ENCODE peak calls at places on chromosomes 1 and 21, in six cellular contexts. One of them, this sample, is unnamed.

GRCh38 chr1:169753549-169753948 is 19.7 kb upstream of the SELE start:
- DNase-seq in right cardiac atrium: no peak
- DNase-seq in left ventricle myocardium inferior: no peak
- DNase-seq in right lobe of liver: no peak
- DNase-seq in heart left ventricle: no peak
- DNase-seq in upper lobe of left lung: no peak
- DNase-seq in this sample: no peak

GRCh38 chr1:227891223-227891954 is 56.3 kb downstream of the WNT9A start:
- DNase-seq in upper lobe of left lung: peak
- DNase-seq in left ventricle myocardium inferior: no peak
- DNase-seq in right lobe of liver: peak
- DNase-seq in right cardiac atrium: no peak
- DNase-seq in heart left ventricle: no peak
- DNase-seq in this sample: peak

GRCh38 chr1:243563732-243564131 is 286.3 kb downstream of the AKT3 start:
- DNase-seq in upper lobe of left lung: no peak
- DNase-seq in left ventricle myocardium inferior: no peak
- DNase-seq in heart left ventricle: no peak
- DNase-seq in right cardiac atrium: no peak
- DNase-seq in right lobe of liver: no peak
- DNase-seq in this sample: no peak

GRCh38 chr1:208919371-208919770 is 664.1 kb upstream of the CAMK1G start:
- DNase-seq in right cardiac atrium: no peak
- DNase-seq in left ventricle myocardium inferior: no peak
- DNase-seq in heart left ventricle: no peak
- DNase-seq in right lobe of liver: no peak
- DNase-seq in upper lobe of left lung: no peak
- DNase-seq in this sample: no peak

GRCh38 chr21:28294046-28294445 is 698.6 kb downstream of the LTN1 start:
- DNase-seq in right cardiac atrium: no peak
- DNase-seq in heart left ventricle: no peak
- DNase-seq in right lobe of liver: no peak
- DNase-seq in left ventricle myocardium inferior: no peak
- DNase-seq in upper lobe of left lung: no peak
- DNase-seq in this sample: no peak

GRCh38 chr1:92795166-92795565 is 10.3 kb upstream of the EVI5 start:
- DNase-seq in right cardiac atrium: no peak
- DNase-seq in left ventricle myocardium inferior: no peak
- DNase-seq in heart left ventricle: no peak
- DNase-seq in upper lobe of left lung: no peak
- DNase-seq in right lobe of liver: no peak
- DNase-seq in this sample: no peak

GRCh38 chr1:27430903-27431653 is 38.7 kb downstream of the GPR3 start:
- DNase-seq in left ventricle myocardium inferior: no peak
- DNase-seq in right cardiac atrium: no peak
- DNase-seq in right lobe of liver: no peak
- DNase-seq in heart left ventricle: peak
- DNase-seq in upper lobe of left lung: no peak
- DNase-seq in this sample: no peak

GRCh38 chr1:156160744-156161181 is 7.4 kb downstream of the SEMA4A start:
- DNase-seq in heart left ventricle: peak
- DNase-seq in left ventricle myocardium inferior: peak
- DNase-seq in right lobe of liver: peak
- DNase-seq in right cardiac atrium: peak
- DNase-seq in upper lobe of left lung: peak
- DNase-seq in this sample: peak

GRCh38 chr1:180027949-180028445 is 73.4 kb downstream of the CEP350 start:
- DNase-seq in right cardiac atrium: no peak
- DNase-seq in heart left ventricle: no peak
- DNase-seq in right lobe of liver: no peak
- DNase-seq in upper lobe of left lung: no peak
- DNase-seq in left ventricle myocardium inferior: no peak
- DNase-seq in this sample: no peak

GRCh38 chr21:16426936-16427335 is 697.2 kb downstream of the USP25 start:
- DNase-seq in right cardiac atrium: no peak
- DNase-seq in left ventricle myocardium inferior: no peak
- DNase-seq in right lobe of liver: no peak
- DNase-seq in heart left ventricle: no peak
- DNase-seq in upper lobe of left lung: no peak
- DNase-seq in this sample: no peak

GRCh38 chr1:240000634-240001033 is 91.0 kb upstream of the FMN2 start:
- DNase-seq in right cardiac atrium: no peak
- DNase-seq in left ventricle myocardium inferior: no peak
- DNase-seq in upper lobe of left lung: no peak
- DNase-seq in right lobe of liver: no peak
- DNase-seq in heart left ventricle: no peak
- DNase-seq in this sample: no peak

GRCh38 chr1:109392037-109392787 is 5.5 kb downstream of the SORT1 start:
- DNase-seq in left ventricle myocardium inferior: peak
- DNase-seq in upper lobe of left lung: no peak
- DNase-seq in right lobe of liver: no peak
- DNase-seq in right cardiac atrium: peak
- DNase-seq in heart left ventricle: peak
- DNase-seq in this sample: peak

GRCh38 chr1:113742515-113742914 is 16.8 kb downstream of the PHTF1 start:
- DNase-seq in right cardiac atrium: no peak
- DNase-seq in heart left ventricle: no peak
- DNase-seq in left ventricle myocardium inferior: no peak
- DNase-seq in upper lobe of left lung: no peak
- DNase-seq in right lobe of liver: no peak
- DNase-seq in this sample: no peak

GRCh38 chr1:97136971-97137370 is 415.4 kb downstream of the PTBP2 start:
- DNase-seq in upper lobe of left lung: no peak
- DNase-seq in right lobe of liver: no peak
- DNase-seq in heart left ventricle: no peak
- DNase-seq in left ventricle myocardium inferior: no peak
- DNase-seq in right cardiac atrium: no peak
- DNase-seq in this sample: no peak

GRCh38 chr1:24704411-24705259 is 40.6 kb upstream of the CLIC4 start:
- DNase-seq in left ventricle myocardium inferior: no peak
- DNase-seq in right lobe of liver: no peak
- DNase-seq in upper lobe of left lung: no peak
- DNase-seq in heart left ventricle: peak
- DNase-seq in right cardiac atrium: no peak
- DNase-seq in this sample: no peak

GRCh38 chr1:206753141-206753540 is 17.4 kb upstream of the IL19 start:
- DNase-seq in left ventricle myocardium inferior: no peak
- DNase-seq in right lobe of liver: no peak
- DNase-seq in heart left ventricle: no peak
- DNase-seq in right cardiac atrium: no peak
- DNase-seq in upper lobe of left lung: no peak
- DNase-seq in this sample: no peak

GRCh38 chr1:202688401-202688800 is 21.9 kb downstream of the SYT2 start:
- DNase-seq in upper lobe of left lung: no peak
- DNase-seq in right cardiac atrium: no peak
- DNase-seq in right lobe of liver: no peak
- DNase-seq in heart left ventricle: no peak
- DNase-seq in left ventricle myocardium inferior: no peak
- DNase-seq in this sample: no peak

GRCh38 chr1:102045752-102046151 is 49.0 kb upstream of the OLFM3 start:
- DNase-seq in left ventricle myocardium inferior: no peak
- DNase-seq in heart left ventricle: no peak
- DNase-seq in upper lobe of left lung: no peak
- DNase-seq in right cardiac atrium: no peak
- DNase-seq in right lobe of liver: no peak
- DNase-seq in this sample: peak

GRCh38 chr1:66824771-66825170 is 23.7 kb upstream of the INSL5 start:
- DNase-seq in right cardiac atrium: no peak
- DNase-seq in left ventricle myocardium inferior: no peak
- DNase-seq in heart left ventricle: no peak
- DNase-seq in upper lobe of left lung: no peak
- DNase-seq in right lobe of liver: no peak
- DNase-seq in this sample: no peak

GRCh38 chr1:248828845-248829244 is 3.1 kb upstream of the SH3BP5L start:
- DNase-seq in heart left ventricle: no peak
- DNase-seq in upper lobe of left lung: no peak
- DNase-seq in right lobe of liver: no peak
- DNase-seq in left ventricle myocardium inferior: no peak
- DNase-seq in right cardiac atrium: no peak
- DNase-seq in this sample: no peak

GRCh38 chr1:179876289-179876715 is 1.3 kb downstream of the TOR1AIP2 start:
- DNase-seq in right lobe of liver: no peak
- DNase-seq in heart left ventricle: no peak
- DNase-seq in upper lobe of left lung: no peak
- DNase-seq in left ventricle myocardium inferior: no peak
- DNase-seq in right cardiac atrium: no peak
- DNase-seq in this sample: no peak

GRCh38 chr1:206435450-206435849 is 34.8 kb upstream of the IKBKE start:
- DNase-seq in right cardiac atrium: no peak
- DNase-seq in heart left ventricle: no peak
- DNase-seq in left ventricle myocardium inferior: no peak
- DNase-seq in upper lobe of left lung: no peak
- DNase-seq in right lobe of liver: no peak
- DNase-seq in this sample: no peak

GRCh38 chr1:93702102-93702827 is 20.6 kb upstream of the BCAR3 start:
- DNase-seq in left ventricle myocardium inferior: peak
- DNase-seq in upper lobe of left lung: no peak
- DNase-seq in right cardiac atrium: peak
- DNase-seq in heart left ventricle: peak
- DNase-seq in right lobe of liver: no peak
- DNase-seq in this sample: no peak

GRCh38 chr1:41467673-41468072 is 16.8 kb downstream of the EDN2 start:
- DNase-seq in right lobe of liver: no peak
- DNase-seq in right cardiac atrium: no peak
- DNase-seq in upper lobe of left lung: no peak
- DNase-seq in left ventricle myocardium inferior: no peak
- DNase-seq in heart left ventricle: no peak
- DNase-seq in this sample: no peak

GRCh38 chr1:45922374-45922773 is 119.0 kb downstream of the MAST2 start:
- DNase-seq in right cardiac atrium: peak
- DNase-seq in upper lobe of left lung: peak
- DNase-seq in right lobe of liver: no peak
- DNase-seq in left ventricle myocardium inferior: peak
- DNase-seq in heart left ventricle: peak
- DNase-seq in this sample: no peak

GRCh38 chr1:45922813-45923212 is 119.4 kb downstream of the MAST2 start:
- DNase-seq in left ventricle myocardium inferior: no peak
- DNase-seq in upper lobe of left lung: peak
- DNase-seq in heart left ventricle: no peak
- DNase-seq in right lobe of liver: no peak
- DNase-seq in right cardiac atrium: no peak
- DNase-seq in this sample: no peak

GRCh38 chr1:45924736-45925135 is 121.3 kb downstream of the MAST2 start:
- DNase-seq in left ventricle myocardium inferior: no peak
- DNase-seq in right cardiac atrium: no peak
- DNase-seq in upper lobe of left lung: no peak
- DNase-seq in right lobe of liver: no peak
- DNase-seq in heart left ventricle: no peak
- DNase-seq in this sample: no peak

GRCh38 chr1:45925728-45926287 is 122.4 kb downstream of the MAST2 start:
- DNase-seq in heart left ventricle: no peak
- DNase-seq in left ventricle myocardium inferior: no peak
- DNase-seq in right lobe of liver: no peak
- DNase-seq in upper lobe of left lung: no peak
- DNase-seq in right cardiac atrium: no peak
- DNase-seq in this sample: no peak

GRCh38 chr1:45923343-45923742 is 119.9 kb downstream of the MAST2 start:
- DNase-seq in upper lobe of left lung: no peak
- DNase-seq in heart left ventricle: no peak
- DNase-seq in right cardiac atrium: no peak
- DNase-seq in left ventricle myocardium inferior: no peak
- DNase-seq in right lobe of liver: no peak
- DNase-seq in this sample: no peak
- H3K27ac ChIP-seq in upper lobe of left lung: no peak
- H3K27ac ChIP-seq in heart left ventricle: peak
- H3K27ac ChIP-seq in right cardiac atrium: no peak
- H3K27ac ChIP-seq in left ventricle myocardium inferior: peak
- H3K27ac ChIP-seq in right lobe of liver: no peak
- H3K27ac ChIP-seq in this sample: no peak

GRCh38 chr1:40315239-40315794 is 1.8 kb downstream of the COL9A2 start:
- DNase-seq in heart left ventricle: peak
- DNase-seq in upper lobe of left lung: peak
- DNase-seq in left ventricle myocardium inferior: peak
- DNase-seq in right cardiac atrium: peak
- DNase-seq in right lobe of liver: peak
- DNase-seq in this sample: peak
- H3K27ac ChIP-seq in heart left ventricle: no peak
- H3K27ac ChIP-seq in upper lobe of left lung: no peak
- H3K27ac ChIP-seq in left ventricle myocardium inferior: no peak
- H3K27ac ChIP-seq in right cardiac atrium: no peak
- H3K27ac ChIP-seq in right lobe of liver: no peak
- H3K27ac ChIP-seq in this sample: no peak

DNA sequence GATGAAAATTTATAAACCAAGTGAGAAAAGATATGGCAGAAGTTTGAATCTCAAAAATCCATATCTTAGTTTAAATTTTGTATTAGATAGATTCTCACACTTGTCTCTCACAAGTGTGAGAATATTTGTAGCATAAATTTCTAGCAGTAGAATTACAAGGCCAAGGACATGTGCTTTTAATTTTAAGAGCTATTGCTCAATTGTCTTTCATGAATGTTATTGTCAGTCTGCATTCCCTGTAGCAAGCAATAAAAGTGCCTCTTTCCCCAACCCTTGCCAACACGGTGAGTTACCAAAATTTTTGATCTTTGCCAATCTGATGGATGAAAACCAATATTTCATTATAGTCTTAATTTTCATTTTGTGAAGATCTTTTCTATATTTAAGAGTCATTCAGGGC is 64.0 kb downstream of the CTH start:
- DNase-seq in left ventricle myocardium inferior: no peak
- DNase-seq in heart left ventricle: no peak
- DNase-seq in right cardiac atrium: no peak
- DNase-seq in right lobe of liver: no peak
- DNase-seq in upper lobe of left lung: no peak
- DNase-seq in this sample: no peak
- H3K27ac ChIP-seq in left ventricle myocardium inferior: no peak
- H3K27ac ChIP-seq in heart left ventricle: no peak
- H3K27ac ChIP-seq in right cardiac atrium: no peak
- H3K27ac ChIP-seq in right lobe of liver: no peak
- H3K27ac ChIP-seq in upper lobe of left lung: no peak
- H3K27ac ChIP-seq in this sample: no peak

DNA sequence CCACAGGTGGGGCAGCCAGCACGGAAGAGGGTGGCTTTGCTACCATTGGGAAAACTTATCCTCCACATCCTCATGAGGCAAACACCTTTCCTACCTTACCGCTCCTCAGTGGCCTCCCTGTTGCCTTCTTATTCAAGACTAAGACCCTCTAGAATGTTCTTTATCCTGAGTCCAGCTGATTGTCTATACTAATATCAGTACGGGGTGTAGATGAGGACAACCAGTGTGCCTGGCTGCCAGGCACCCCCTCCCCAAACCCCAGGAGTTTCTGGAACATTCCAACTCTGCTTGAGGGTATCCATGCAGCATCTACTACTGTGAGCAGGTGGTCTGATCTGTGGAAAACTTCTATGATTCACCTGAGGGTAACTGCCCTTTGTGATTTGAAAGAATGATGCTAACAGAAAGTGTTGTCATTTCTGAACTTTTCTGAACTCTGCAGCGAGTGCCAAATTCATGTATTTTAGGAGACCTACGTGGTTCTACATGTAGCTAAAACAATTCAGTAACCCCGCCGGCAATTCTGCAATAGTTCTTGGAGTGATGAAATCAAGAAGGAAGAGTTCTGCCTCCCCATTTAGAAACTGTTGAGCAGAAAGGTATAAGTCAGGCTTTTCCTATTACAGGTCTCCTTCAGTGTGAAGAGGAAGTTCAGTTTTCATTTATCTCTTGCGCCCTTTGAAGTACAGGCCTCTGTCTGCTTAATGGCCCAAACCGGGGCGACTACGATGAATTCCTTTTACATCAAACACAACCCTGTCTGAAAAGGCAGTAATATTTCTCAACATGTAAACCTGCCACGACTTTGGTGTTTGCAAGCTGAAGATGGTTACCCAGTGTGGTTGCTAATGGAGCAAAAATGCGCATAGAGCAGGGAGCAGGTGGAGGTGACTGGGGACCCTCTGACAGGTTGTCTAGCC is 80.4 kb downstream of the RUNX1 start:
- DNase-seq in right cardiac atrium: no peak
- DNase-seq in upper lobe of left lung: no peak
- DNase-seq in right lobe of liver: no peak
- DNase-seq in left ventricle myocardium inferior: no peak
- DNase-seq in heart left ventricle: no peak
- DNase-seq in this sample: no peak
- H3K27ac ChIP-seq in right cardiac atrium: no peak
- H3K27ac ChIP-seq in upper lobe of left lung: peak
- H3K27ac ChIP-seq in right lobe of liver: no peak
- H3K27ac ChIP-seq in left ventricle myocardium inferior: no peak
- H3K27ac ChIP-seq in heart left ventricle: no peak
- H3K27ac ChIP-seq in this sample: no peak